ENCODE peak calls at places on chromosomes 5 and 9, in four cellular contexts. Z, J, K and X are unnamed samples.

GRCh38 chr5:124065508-124065907 is 553.5 kb downstream of the CSNK1G3 start:
- DNase-seq in J (no peak), Z (no peak), K (no peak), X (no peak)

GRCh38 chr9:4780651-4781050 is 12.1 kb upstream of the RCL1 start:
- DNase-seq in J (no peak), K (no peak), Z (no peak), X (no peak)

GRCh38 chr5:168697034-168697720 is 118.0 kb upstream of the PANK3 start:
- DNase-seq in J (no peak), Z (no peak), K (no peak), X (no peak)

GRCh38 chr9:110427497-110428104 is 89.9 kb upstream of the TXNDC8 start:
- DNase-seq in K (peak; percentile 22), J (peak; percentile 18), Z (no peak), X (peak; percentile 60)

GRCh38 chr5:133691448-133691847 is 79.1 kb upstream of the FSTL4 start:
- DNase-seq in J (no peak), Z (no peak), K (no peak), X (peak; percentile 85)

GRCh38 chr9:118931941-118932340 is 437.3 kb downstream of the BRINP1 start:
- DNase-seq in K (no peak), J (no peak), Z (no peak), X (no peak)

GRCh38 chr5:127758884-127759283 is 55.7 kb downstream of the CCDC192 start:
- DNase-seq in Z (no peak), K (no peak), J (no peak), X (no peak)

GRCh38 chr9:104993291-104993963 is 65.5 kb upstream of the ABCA1 start:
- DNase-seq in J (peak; percentile 63), K (no peak), Z (no peak), X (no peak)

GRCh38 chr9:10274983-10275382 is 337.8 kb downstream of the PTPRD start:
- DNase-seq in Z (no peak), K (no peak), J (no peak), X (no peak)

GRCh38 chr9:137645211-137645610 is 26.4 kb downstream of the EHMT1 start:
- DNase-seq in Z (no peak), J (no peak), K (no peak), X (no peak)

GRCh38 chr5:123116063-123116462 is 27.0 kb downstream of the PRDM6 start:
- DNase-seq in Z (no peak), J (no peak), K (no peak), X (no peak)

GRCh38 chr5:418681-419121 is 24.3 kb upstream of the EXOC3 start:
- DNase-seq in Z (no peak), J (no peak), K (no peak), X (no peak)

GRCh38 chr9:83231039-83231438 is 168.1 kb upstream of the RASEF start:
- DNase-seq in Z (no peak), K (no peak), J (peak; percentile 53), X (no peak)

GRCh38 chr9:71218774-71219173 is 97.4 kb upstream of the TRPM3 start:
- DNase-seq in K (no peak), Z (no peak), J (peak; percentile 42), X (no peak)

GRCh38 chr5:14118551-14119320 is 24.4 kb upstream of the TRIO start:
- DNase-seq in K (no peak), J (no peak), Z (no peak), X (no peak)

GRCh38 chr5:54146390-54146789 is 164.0 kb downstream of the ARL15 start:
- DNase-seq in Z (no peak), K (no peak), J (no peak), X (no peak)

DNA sequence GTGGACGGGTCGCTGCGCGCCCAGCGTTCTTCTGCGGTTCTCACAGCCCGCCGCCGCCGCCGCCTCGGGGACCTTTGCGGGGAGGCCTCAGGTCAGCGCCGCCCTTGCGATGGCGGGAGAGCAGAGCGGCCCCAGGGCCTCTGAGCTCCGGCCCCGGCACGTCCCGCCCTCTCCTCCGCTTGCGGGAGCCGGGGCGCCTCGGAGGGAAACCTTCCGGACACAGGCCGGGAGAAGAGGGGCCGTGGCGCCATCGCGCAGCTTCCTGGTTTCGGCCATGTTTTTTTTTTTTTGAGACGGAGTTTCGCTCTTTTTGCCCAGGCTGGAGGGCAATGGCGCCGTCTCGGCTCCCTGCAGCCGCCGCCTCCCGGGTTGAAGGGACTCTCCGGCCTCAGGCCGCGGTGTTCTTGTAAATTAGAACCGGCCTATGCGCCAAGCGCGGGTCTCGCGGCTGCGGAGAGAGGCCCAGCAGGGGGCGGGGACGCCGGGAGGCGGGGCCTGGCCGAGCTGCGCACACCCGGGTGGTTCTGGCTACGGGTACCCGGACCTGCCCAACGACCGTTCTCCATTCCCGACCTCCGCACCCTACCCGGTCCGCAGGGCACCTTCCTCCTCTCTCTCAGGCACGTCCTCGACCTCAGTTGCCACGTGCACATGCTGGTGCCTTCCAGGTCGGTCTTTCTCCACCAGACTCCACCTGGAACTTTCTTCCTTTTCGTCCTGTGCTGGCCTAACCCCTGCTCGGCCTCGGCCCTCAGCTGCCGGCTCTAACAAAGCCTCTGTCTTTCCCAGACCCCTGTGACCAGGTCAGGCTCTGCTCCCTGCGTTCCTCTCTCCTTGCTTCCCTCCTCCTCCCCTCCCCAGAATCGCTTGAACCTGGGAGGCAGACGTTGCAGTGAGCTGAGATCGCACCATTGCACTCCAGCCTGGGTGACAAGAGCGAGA is 28.8 kb upstream of the MGAT1 start:
- DNase-seq in K (peak; percentile 94), J (no peak), Z (no peak), X (peak; percentile 75)
- TF ChIP-seq CTCF in K (no peak), J (no peak), Z (peak; percentile 5), X (no peak)

GRCh38 chr9:126089789-126090188 is 236.8 kb upstream of the MVB12B start:
- DNase-seq in K (no peak), J (no peak), Z (no peak), X (no peak)
- TF ChIP-seq ESRRA in K (no peak), J (no peak), Z (no peak), X (no peak)

DNA sequence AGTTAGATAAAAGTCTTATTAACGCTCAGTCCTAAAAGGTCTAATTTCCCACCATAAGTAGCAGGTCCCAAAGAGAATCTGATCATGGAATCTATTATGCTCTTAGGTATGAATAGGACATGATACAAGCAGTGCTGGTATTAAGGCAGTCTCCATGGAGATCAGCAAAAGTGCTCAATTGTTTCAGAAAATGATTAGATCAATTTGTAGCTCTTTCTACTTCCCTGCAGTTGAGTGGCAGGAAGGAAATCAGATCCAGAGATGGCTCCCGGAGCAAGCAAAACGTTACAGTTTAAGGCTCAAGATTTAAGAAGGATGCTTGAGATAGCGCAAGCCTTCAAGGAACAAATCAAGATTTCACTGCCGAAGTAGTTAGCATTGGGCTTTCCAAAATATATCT is 205.7 kb downstream of the DRD1 start:
- DNase-seq in J (no peak), K (no peak), Z (no peak), X (no peak)
- TF ChIP-seq REST in J (no peak), K (no peak), Z (no peak), X (no peak)

GRCh38 chr9:1013018-1013417 is 36.6 kb downstream of the DMRT3 start:
- DNase-seq in J (no peak), K (peak; percentile 8), Z (no peak), X (no peak)

GRCh38 chr9:1024112-1024511 is 26.0 kb upstream of the DMRT2 start:
- DNase-seq in J (no peak), K (no peak), Z (no peak), X (no peak)

GRCh38 chr9:1018121-1018520 is 32.0 kb upstream of the DMRT2 start:
- DNase-seq in K (no peak), J (peak; percentile 35), Z (no peak), X (peak; percentile 40)
- TF ChIP-seq CTCF in K (peak; percentile 32), J (peak; percentile 57), Z (peak; percentile 25), X (peak; percentile 26)

DNA sequence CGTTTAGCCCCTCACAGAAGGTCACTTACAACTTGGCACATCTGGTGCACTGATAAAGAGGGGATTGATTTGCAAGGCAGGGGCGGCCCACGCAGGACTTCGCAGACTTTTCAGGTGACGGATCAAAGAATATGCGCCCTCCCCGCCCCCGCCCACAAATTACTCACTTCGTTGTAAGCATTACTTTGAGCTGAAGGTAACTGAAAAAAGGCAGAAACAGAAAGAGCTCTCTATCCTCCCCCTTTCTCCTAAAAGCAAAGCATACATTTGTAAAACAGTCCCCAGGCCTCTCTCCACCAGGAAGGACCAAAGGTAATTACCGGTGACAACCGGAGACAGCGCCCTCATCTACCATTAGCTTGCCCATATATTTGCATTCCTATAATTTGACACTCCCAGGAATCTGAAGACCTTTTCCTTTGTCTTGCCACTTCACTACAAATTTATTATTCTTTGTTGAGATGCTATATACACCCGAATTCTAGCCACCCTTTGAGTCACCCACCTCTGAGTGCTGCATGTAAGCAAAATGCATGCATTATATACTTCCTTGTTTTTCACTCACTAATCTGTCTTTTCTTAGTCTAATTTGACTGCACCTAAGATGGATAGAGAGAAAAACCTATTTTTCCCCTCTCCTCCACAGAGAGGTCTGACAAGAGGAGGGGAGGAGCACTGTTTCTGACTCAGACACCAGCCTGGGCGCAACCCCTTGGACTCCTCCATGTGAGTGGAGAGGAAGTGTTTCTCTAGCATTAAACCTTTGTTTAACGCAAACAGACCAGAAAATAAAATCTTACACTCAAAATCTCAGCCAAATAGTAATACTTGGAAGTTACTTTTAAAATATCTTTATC is 74.7 kb upstream of the SPIN1 start:
- DNase-seq in J (no peak), K (no peak), Z (no peak), X (no peak)
- TF ChIP-seq ESRRA in J (no peak), K (no peak), Z (no peak), X (no peak)

GRCh38 chr5:91378683-91379601 is 4.2 kb downstream of the ARRDC3 start:
- DNase-seq in Z (no peak), K (no peak), J (no peak), X (no peak)

GRCh38 chr5:91381774-91382492 is 1.2 kb downstream of the ARRDC3 start:
- DNase-seq in J (peak; percentile 71), K (peak; percentile 44), Z (peak; percentile 41), X (peak; percentile 81)

GRCh38 chr5:91381134-91381773 is 1.9 kb downstream of the ARRDC3 start:
- DNase-seq in J (no peak), K (no peak), Z (no peak), X (no peak)

GRCh38 chr5:91379602-91380490 is 3.3 kb downstream of the ARRDC3 start:
- DNase-seq in K (peak; percentile 78), Z (peak; percentile 49), J (peak; percentile 89), X (peak; percentile 78)

GRCh38 chr5:91380491-91381133 is 2.5 kb downstream of the ARRDC3 start:
- DNase-seq in Z (peak; percentile 67), J (peak; percentile 90), K (peak; percentile 82), X (peak; percentile 94)
- TF ChIP-seq REST in Z (no peak), J (no peak), K (no peak), X (no peak)

GRCh38 chr9:136624184-136624951 is 38.3 kb upstream of the EGFL7 start:
- DNase-seq in J (no peak), K (no peak), Z (no peak), X (no peak)

GRCh38 chr9:136623849-136624183 is 38.9 kb upstream of the EGFL7 start:
- DNase-seq in J (no peak), K (no peak), Z (no peak), X (no peak)

GRCh38 chr9:136626740-136627642 is 35.7 kb upstream of the EGFL7 start:
- DNase-seq in J (peak; percentile 89), Z (no peak), K (peak; percentile 63), X (no peak)

GRCh38 chr9:136626066-136626725 is 36.5 kb upstream of the EGFL7 start:
- DNase-seq in K (no peak), J (no peak), Z (no peak), X (no peak)

GRCh38 chr9:136625101-136626065 is 37.3 kb upstream of the EGFL7 start:
- DNase-seq in Z (no peak), J (peak; percentile 69), K (no peak), X (peak; percentile 66)
- TF ChIP-seq CTCF in Z (peak; percentile 31), J (peak; percentile 71), K (peak; percentile 67), X (peak; percentile 68)

GRCh38 chr5:9894571-9895304 is 264.6 kb upstream of the TAS2R1 start:
- DNase-seq in Z (no peak), J (no peak), K (no peak), X (no peak)
- TF ChIP-seq ESRRA in Z (no peak), J (no peak), K (no peak), X (no peak)